ENCODE peak calls at places on chromosomes 7 and 10, in eight cellular contexts. E, S, M, B, N, C, U and W are unnamed samples.

GRCh38 chr10:88361494-88361893 is 221.6 kb downstream of the RNLS start:
- DNase-seq in C (no peak), E (no peak), M (no peak), U (no peak), S (no peak), N (no peak), B (no peak), W (no peak)

GRCh38 chr10:42543840-42544372 is 94.5 kb downstream of the ZNF33B start:
- DNase-seq in B (no peak), S (no peak), U (no peak), M (no peak), N (no peak), C (no peak), E (no peak), W (no peak)

GRCh38 chr7:67045496-67045995 is 48.9 kb downstream of the TYW1 start:
- DNase-seq in E (no peak), N (no peak), U (no peak), M (no peak), C (no peak), B (no peak), S (no peak), W (no peak)

GRCh38 chr10:46222364-46222935 is 64.3 kb upstream of the ANTXRL start:
- DNase-seq in S (no peak), C (no peak), M (no peak), E (no peak), U (no peak), N (no peak), B (no peak), W (no peak)

GRCh38 chr10:23194966-23195845 is 3.1 kb downstream of the PTF1A start:
- DNase-seq in M (no peak), C (no peak), E (no peak), B (no peak), U (no peak), S (no peak), N (no peak), W (no peak)

GRCh38 chr10:87842220-87842641 is 21.1 kb downstream of the KLLN start:
- DNase-seq in U (no peak), C (no peak), M (no peak), S (no peak), N (no peak), B (no peak), E (no peak), W (no peak)

GRCh38 chr7:29647020-29647654 is 83.5 kb downstream of the PRR15 start:
- DNase-seq in C (no peak), U (no peak), S (no peak), B (no peak), E (no peak), M (no peak), N (no peak), W (no peak)

GRCh38 chr7:116500071-116500853 is 724 bp downstream of the CAV2 start:
- DNase-seq in N (peak), E (peak), U (no peak), S (no peak), M (no peak), C (peak), B (peak), W (peak)

GRCh38 chr7:116929021-116929420 is 24.3 kb upstream of the ST7 start:
- DNase-seq in E (no peak), U (no peak), M (no peak), N (no peak), B (no peak), C (no peak), S (no peak), W (no peak)

GRCh38 chr10:78513330-78513729 is 479.7 kb downstream of the RPS24 start:
- DNase-seq in N (no peak), C (no peak), E (no peak), S (no peak), M (peak), B (no peak), U (no peak), W (no peak)

GRCh38 chr10:123380491-123381085 is 226.4 kb downstream of the BUB3 start:
- DNase-seq in N (no peak), C (no peak), S (no peak), U (no peak), E (no peak), B (no peak), M (no peak), W (no peak)

GRCh38 chr10:130022501-130023299 is 58.6 kb upstream of the EBF3 start:
- DNase-seq in N (no peak), E (no peak), C (no peak), U (no peak), M (peak), S (no peak), B (no peak), W (no peak)

GRCh38 chr10:14595526-14596182 is 179.0 kb downstream of the FAM107B start:
- DNase-seq in C (no peak), S (no peak), E (no peak), U (no peak), M (no peak), B (no peak), N (no peak), W (no peak)

GRCh38 chr7:33982425-33982786 is 77.1 kb downstream of the BMPER start:
- DNase-seq in E (no peak), M (no peak), C (no peak), N (no peak), S (no peak), U (no peak), B (no peak), W (no peak)

GRCh38 chr7:142477079-142477651 is 219.3 kb upstream of the PRSS58 start:
- DNase-seq in B (no peak), C (no peak), E (no peak), M (no peak), S (no peak), N (no peak), U (no peak), W (no peak)

GRCh38 chr10:124678566-124679240 is 65.5 kb downstream of the FAM53B start:
- DNase-seq in C (peak), S (no peak), B (no peak), M (no peak), E (no peak), N (no peak), U (no peak), W (no peak)

GRCh38 chr7:38795596-38795995 is 113.4 kb downstream of the VPS41 start:
- DNase-seq in E (no peak), B (no peak), N (no peak), S (no peak), U (no peak), C (no peak), M (no peak), W (no peak)

GRCh38 chr7:24741691-24742639 is 15.3 kb downstream of the GSDME start:
- DNase-seq in N (no peak), E (peak), U (no peak), C (no peak), M (peak), S (no peak), B (peak), W (no peak)

GRCh38 chr7:151807876-151808275 is 69.0 kb downstream of the PRKAG2 start:
- DNase-seq in E (no peak), B (no peak), N (no peak), M (no peak), S (no peak), U (no peak), C (no peak), W (no peak)

GRCh38 chr7:6375346-6376101 is 72.2 kb downstream of the DAGLB start:
- DNase-seq in U (no peak), S (no peak), B (no peak), N (peak), M (no peak), C (peak), E (no peak), W (no peak)

GRCh38 chr10:79223346-79224048 is 123.8 kb upstream of the PPIF start:
- DNase-seq in N (no peak), U (no peak), E (peak), B (peak), C (no peak), M (no peak), S (no peak), W (no peak)

GRCh38 chr7:31043035-31043434 is 9.1 kb upstream of the ADCYAP1R1 start:
- DNase-seq in S (no peak), E (no peak), M (no peak), C (no peak), U (no peak), B (no peak), N (no peak), W (no peak)

GRCh38 chr7:105643384-105643783 is 62.1 kb upstream of the EFCAB10 start:
- DNase-seq in C (no peak), B (peak), M (no peak), N (no peak), E (peak), S (no peak), U (no peak), W (no peak)

GRCh38 chr7:47302560-47302959 is 279.4 kb downstream of the TNS3 start:
- DNase-seq in E (no peak), S (no peak), U (peak), N (no peak), C (no peak), B (no peak), M (no peak), W (no peak)

GRCh38 chr10:24722131-24722675 is 1.5 kb downstream of the ARHGAP21 start:
- DNase-seq in C (no peak), M (no peak), U (no peak), B (no peak), E (no peak), N (no peak), S (no peak), W (no peak)